ENCODE peak calls at places on chromosomes 2 and 18, in seven cellular contexts. B is HEK293T; W is HuH-7.5; Q is T-helper 2 cell; C is PC-9; G is stimulated activated CD4-positive, alpha-beta T cell treated with anti-CD3 and anti-CD28 coated beads, Interleukin-4, amount 100 ng/mL, for 24 hours; F is activated CD4-positive, alpha-beta T cell treated with anti-CD3 and anti-CD28 coated beads, Interleukin-2, amount 50 U/mL, for 1 hour. X is an unnamed sample.

GRCh38 chr18:78724214-78724834 is 255.3 kb upstream of the SALL3 start:
- DNase-seq in B (no peak), W (no peak), Q (no peak), C (no peak), G (no peak), F (no peak), X (no peak)

GRCh38 chr2:162297925-162298552 is 20.4 kb downstream of the IFIH1 start:
- DNase-seq in B (peak), W (no peak), Q (peak), C (peak), G (peak), F (peak), X (peak)

GRCh38 chr18:49985246-49985645 is 171.9 kb upstream of the ACAA2 start:
- DNase-seq in B (no peak), W (no peak), Q (no peak), C (no peak), G (no peak), F (no peak), X (no peak)

GRCh38 chr2:23745726-23746105 is 181.2 kb downstream of the ATAD2B start:
- DNase-seq in B (no peak), W (no peak), Q (no peak), C (peak), G (no peak), F (no peak), X (no peak)

GRCh38 chr18:5444269-5444668 is 99.5 kb downstream of the EPB41L3 start:
- DNase-seq in B (no peak), W (no peak), Q (no peak), C (no peak), G (no peak), F (no peak), X (no peak)

GRCh38 chr2:128628206-128628605 is 309.5 kb upstream of the HS6ST1 start:
- DNase-seq in B (no peak), W (no peak), Q (no peak), C (no peak), G (no peak), F (no peak), X (no peak)

GRCh38 chr18:62389761-62390481 is 64.8 kb downstream of the TNFRSF11A start:
- DNase-seq in B (no peak), W (no peak), Q (no peak), C (peak), G (no peak), F (no peak), X (no peak)

GRCh38 chr2:42110287-42110973 is 58.7 kb upstream of the EML4 start:
- DNase-seq in B (no peak), W (no peak), Q (no peak), C (no peak), G (no peak), F (no peak), X (no peak)

GRCh38 chr2:132478669-132479068 is 62.1 kb downstream of the GPR39 start:
- DNase-seq in B (no peak), W (no peak), Q (no peak), C (no peak), G (no peak), F (no peak), X (no peak)

GRCh38 chr2:108594982-108595464 is 60.8 kb downstream of the LIMS1 start:
- DNase-seq in B (no peak), W (no peak), Q (no peak), C (peak), G (no peak), F (no peak), X (peak)

GRCh38 chr2:212549463-212549862 is 10.9 kb upstream of the ERBB4 start:
- DNase-seq in B (no peak), W (no peak), Q (no peak), C (no peak), G (no peak), F (no peak), X (no peak)

GRCh38 chr2:16240459-16240858 is 300.1 kb downstream of the MYCN start:
- DNase-seq in B (no peak), W (no peak), Q (no peak), C (no peak), G (no peak), F (no peak), X (no peak)

GRCh38 chr2:68565858-68566257 is 77.5 kb upstream of the PROKR1 start:
- DNase-seq in B (no peak), W (no peak), Q (no peak), C (no peak), G (no peak), F (no peak), X (no peak)

GRCh38 chr2:133561045-133561852 is 7.0 kb downstream of the NCKAP5 start:
- DNase-seq in B (peak), W (no peak), Q (no peak), C (no peak), G (no peak), F (no peak), X (no peak)

GRCh38 chr2:190173382-190173781 is 110.9 kb upstream of the MSTN start:
- DNase-seq in B (no peak), W (no peak), Q (no peak), C (no peak), G (no peak), F (no peak), X (no peak)

GRCh38 chr2:199458806-199459285 is 1.1 kb upstream of the SATB2 start:
- DNase-seq in B (no peak), W (no peak), Q (no peak), C (no peak), G (no peak), F (no peak), X (no peak)

GRCh38 chr2:167607211-167607610 is 640.2 kb downstream of the STK39 start:
- DNase-seq in B (no peak), W (no peak), Q (no peak), C (no peak), G (no peak), F (no peak), X (no peak)

GRCh38 chr2:172090044-172090946 is 5.0 kb downstream of the DLX1 start:
- DNase-seq in B (no peak), W (no peak), Q (no peak), C (no peak), G (no peak), F (no peak), X (no peak)

GRCh38 chr18:21997207-21998143 is 171.9 kb upstream of the GATA6 start:
- DNase-seq in B (peak), W (no peak), Q (no peak), C (peak), G (no peak), F (no peak), X (peak)